ENCODE peak calls at places on chromosome 19, in seven cellular contexts. B, E, L, J, G, X and T are unnamed samples.

GRCh38 chr19:41302624-41303351 is 7.2 kb upstream of the CCDC97 start:
- DNase-seq in X (no peak), E (peak), B (no peak), L (peak), J (no peak), G (no peak), T (no peak)

GRCh38 chr19:7500811-7501450 is 12.1 kb upstream of the PEX11G start:
- DNase-seq in B (peak), X (peak), E (no peak), L (peak), J (no peak), G (peak), T (no peak)

GRCh38 chr19:1975081-1975480 is 34.1 kb downstream of the CSNK1G2 start:
- DNase-seq in X (no peak), G (peak), B (no peak), L (no peak), J (no peak), E (no peak), T (no peak)

GRCh38 chr19:15379996-15380647 is 535 bp upstream of the AKAP8 start:
- DNase-seq in L (peak), B (no peak), G (peak), E (no peak), X (peak), J (no peak), T (peak)

GRCh38 chr19:18948075-18948975 is 7.3 kb upstream of the HOMER3 start:
- DNase-seq in L (no peak), E (no peak), J (no peak), B (no peak), X (no peak), G (no peak), T (no peak)

GRCh38 chr19:8137425-8137824 is 12.0 kb downstream of the FBN3 start:
- DNase-seq in G (no peak), B (no peak), L (no peak), E (no peak), X (no peak), J (no peak), T (no peak)

GRCh38 chr19:17340302-17340870 is 3.0 kb downstream of the GTPBP3 start:
- DNase-seq in L (peak), B (no peak), G (no peak), E (no peak), X (peak), J (no peak), T (no peak)

GRCh38 chr19:14559916-14560775 is 11.7 kb downstream of the NDUFB7 start:
- DNase-seq in E (no peak), L (no peak), J (no peak), B (no peak), G (no peak), X (no peak), T (peak)

GRCh38 chr19:1243768-1244692 is 2.5 kb downstream of the ATP5F1D start:
- DNase-seq in B (peak), E (peak), G (peak), J (no peak), L (peak), X (peak), T (peak)

GRCh38 chr19:35395762-35396199 is 24.9 kb downstream of the GPR42 start:
- DNase-seq in L (no peak), B (no peak), E (no peak), X (no peak), J (no peak), G (no peak), T (no peak)

GRCh38 chr19:16460454-16460853 is 11.3 kb downstream of the EPS15L1 start:
- DNase-seq in E (no peak), G (no peak), L (no peak), J (no peak), B (no peak), X (no peak), T (no peak)

GRCh38 chr19:49473868-49474544 is at the start of gene FLT3LG:
- DNase-seq in E (peak), B (peak), L (peak), G (peak), X (peak), J (no peak), T (peak)

GRCh38 chr19:4267901-4268815 is 10.9 kb upstream of the SHD start:
- DNase-seq in J (no peak), G (no peak), L (peak), B (no peak), E (no peak), X (no peak), T (no peak)

GRCh38 chr19:39430675-39431593 is 4.8 kb downstream of the RPS16 start:
- DNase-seq in B (no peak), E (no peak), L (peak), X (peak), J (peak), G (no peak), T (no peak)

GRCh38 chr19:37128821-37129177 is 43.7 kb downstream of the ZNF585A start:
- DNase-seq in G (no peak), L (no peak), X (no peak), B (no peak), E (no peak), J (no peak), T (no peak)